ENCODE peak calls at places on chromosomes 1 and 21, in six cellular contexts. T is pancreas, V is lower leg skin, D is foreskin fibroblast, Y is tibial artery, G is uterus. O is an unnamed sample.

GRCh38 chr1:225155555-225155954 is 226.1 kb downstream of the DNAH14 start:
- DNase-seq in V (no peak), D (no peak), G (no peak), Y (no peak), T (no peak), O (no peak)

GRCh38 chr1:57357462-57357861 is 66.4 kb downstream of the DAB1 start:
- DNase-seq in G (no peak), V (no peak), Y (no peak), T (no peak), D (no peak), O (no peak)

GRCh38 chr1:82226198-82226505 is 425.4 kb downstream of the ADGRL2 start:
- DNase-seq in G (no peak), V (no peak), T (no peak), Y (no peak), D (no peak), O (no peak)

GRCh38 chr1:173917149-173917548 is at the start of gene SERPINC1:
- DNase-seq in Y (no peak), D (no peak), G (no peak), V (no peak), T (no peak), O (no peak)

GRCh38 chr1:196651079-196651478 is 764 bp upstream of the CFH start:
- DNase-seq in V (no peak), G (no peak), Y (no peak), D (no peak), T (no peak), O (no peak)

GRCh38 chr1:3768811-3769390 is 3.6 kb upstream of the SMIM1 start:
- DNase-seq in G (no peak), Y (no peak), V (no peak), T (no peak), D (no peak), O (no peak)

GRCh38 chr21:33206771-33207290 is 22.9 kb upstream of the IFNAR2 start:
- DNase-seq in G (no peak), D (no peak), Y (no peak), V (no peak), T (no peak), O (no peak)

GRCh38 chr1:28437924-28438699 is 67.7 kb upstream of the RCC1 start:
- DNase-seq in G (peak), Y (peak), T (peak), V (peak), D (peak), O (peak)

GRCh38 chr1:33185541-33185940 is 3.7 kb upstream of the TRIM62 start:
- DNase-seq in G (no peak), D (no peak), T (no peak), Y (no peak), V (no peak), O (no peak)

GRCh38 chr1:41175546-41175945 is 66.6 kb downstream of the SCMH1 start:
- DNase-seq in D (no peak), V (no peak), Y (no peak), G (no peak), T (no peak), O (no peak)

GRCh38 chr1:197981546-197981945 is 64.4 kb downstream of the LHX9 start:
- DNase-seq in D (no peak), V (no peak), G (no peak), T (no peak), Y (no peak), O (no peak)

GRCh38 chr1:205581321-205581980 is 50.4 kb downstream of the ELK4 start:
- DNase-seq in Y (peak), D (no peak), G (no peak), V (peak), T (no peak), O (no peak)

GRCh38 chr1:234609528-234610042 is 393 bp downstream of the IRF2BP2 start:
- DNase-seq in V (no peak), D (no peak), G (no peak), T (peak), Y (no peak), O (no peak)

GRCh38 chr1:62299426-62300200 is 19.6 kb downstream of the KANK4 start:
- DNase-seq in G (no peak), D (no peak), Y (no peak), T (peak), V (no peak), O (no peak)

GRCh38 chr1:12138196-12139183 is 28.3 kb upstream of the TNFRSF1B start:
- DNase-seq in V (no peak), G (no peak), T (no peak), D (peak), Y (no peak), O (peak)

GRCh38 chr1:17829579-17829978 is 74.4 kb downstream of the ACTL8 start:
- DNase-seq in D (no peak), T (no peak), G (no peak), V (peak), Y (peak), O (no peak)

GRCh38 chr1:218330043-218330623 is 15.0 kb upstream of the TGFB2 start:
- DNase-seq in T (no peak), V (no peak), Y (no peak), G (no peak), D (peak), O (no peak)

GRCh38 chr1:219772265-219773036 is 155.9 kb downstream of the SLC30A10 start:
- DNase-seq in V (no peak), T (no peak), D (no peak), Y (no peak), G (no peak), O (no peak)

GRCh38 chr21:46269466-46269865 is 15.9 kb downstream of the MCM3AP start:
- DNase-seq in G (no peak), T (no peak), V (no peak), D (no peak), Y (no peak), O (no peak)

GRCh38 chr1:45326627-45327591 is at the start of gene HPDL:
- DNase-seq in G (peak), V (peak), D (peak), Y (peak), T (peak), O (peak)

GRCh38 chr1:54291276-54292014 is 91.5 kb downstream of the MRPL37 start:
- DNase-seq in D (no peak), T (no peak), Y (peak), G (no peak), V (no peak), O (no peak)

GRCh38 chr1:24018611-24019580 is 38.8 kb upstream of the SRSF10 start:
- DNase-seq in V (peak), D (peak), G (peak), T (peak), Y (peak), O (peak)

GRCh38 chr1:43421976-43422750 is 31.6 kb downstream of the HYI start:
- DNase-seq in G (no peak), V (no peak), T (no peak), D (no peak), Y (peak), O (no peak)

GRCh38 chr1:2135425-2135824 is 59.1 kb downstream of the FAAP20 start:
- DNase-seq in D (peak), G (peak), Y (peak), T (no peak), V (peak), O (no peak)

GRCh38 chr1:37174876-37175275 is 140.6 kb upstream of the GRIK3 start:
- DNase-seq in T (no peak), Y (no peak), V (no peak), G (no peak), D (no peak), O (no peak)

GRCh38 chr1:223700388-223700918 is 11.9 kb upstream of the CAPN2 start:
- DNase-seq in G (no peak), D (no peak), Y (no peak), T (no peak), V (peak), O (no peak)

GRCh38 chr1:77407738-77408375 is 126.0 kb downstream of the AK5 start:
- DNase-seq in G (no peak), T (no peak), D (no peak), Y (no peak), V (no peak), O (peak)

GRCh38 chr1:235079443-235079967 is 49.1 kb downstream of the TOMM20 start:
- DNase-seq in T (peak), G (no peak), V (no peak), D (no peak), Y (no peak), O (no peak)

GRCh38 chr1:225469051-225469450 is 41.2 kb upstream of the LBR start:
- DNase-seq in G (peak), Y (peak), T (no peak), D (no peak), V (no peak), O (no peak)

GRCh38 chr1:11072216-11072917 is 12.5 kb upstream of the SRM start:
- DNase-seq in G (no peak), D (no peak), Y (no peak), V (peak), T (no peak), O (no peak)

GRCh38 chr1:119814288-119814687 is 3.0 kb upstream of the REG4 start:
- DNase-seq in T (no peak), D (no peak), Y (no peak), V (no peak), G (no peak), O (no peak)

GRCh38 chr1:205980182-205980830 is 22.9 kb downstream of the RAB7B start:
- DNase-seq in D (no peak), T (no peak), G (no peak), V (no peak), Y (no peak), O (no peak)

GRCh38 chr1:176770066-176770465 is 307.1 kb downstream of the PAPPA2 start:
- DNase-seq in D (no peak), V (no peak), T (no peak), G (no peak), Y (no peak), O (no peak)

GRCh38 chr1:9302745-9303524 is 10.2 kb downstream of the SPSB1 start:
- DNase-seq in D (peak), Y (no peak), V (no peak), G (no peak), T (peak), O (peak)

GRCh38 chr1:196071452-196071851 is 536.8 kb downstream of the KCNT2 start:
- DNase-seq in Y (no peak), T (no peak), D (no peak), V (no peak), G (no peak), O (no peak)

GRCh38 chr1:58785424-58786058 is 1.7 kb upstream of the JUN start:
- DNase-seq in T (peak), Y (peak), V (peak), D (no peak), G (no peak), O (no peak)
- H3K4me3 ChIP-seq in T (peak), Y (peak), V (peak), D (peak), G (peak), O (peak)

GRCh38 chr1:15948600-15949452 is 27.1 kb downstream of the ZBTB17 start:
- DNase-seq in V (peak), Y (peak), T (no peak), G (peak), D (peak), O (peak)
- H3K4me3 ChIP-seq in V (no peak), Y (peak), T (no peak), G (peak), D (peak), O (peak)

GRCh38 chr1:204254031-204254661 is 40.4 kb upstream of the GOLT1A start:
- DNase-seq in T (no peak), G (peak), V (peak), D (peak), Y (peak), O (no peak)
- H3K4me3 ChIP-seq in T (no peak), G (no peak), V (no peak), D (no peak), Y (no peak), O (no peak)

DNA sequence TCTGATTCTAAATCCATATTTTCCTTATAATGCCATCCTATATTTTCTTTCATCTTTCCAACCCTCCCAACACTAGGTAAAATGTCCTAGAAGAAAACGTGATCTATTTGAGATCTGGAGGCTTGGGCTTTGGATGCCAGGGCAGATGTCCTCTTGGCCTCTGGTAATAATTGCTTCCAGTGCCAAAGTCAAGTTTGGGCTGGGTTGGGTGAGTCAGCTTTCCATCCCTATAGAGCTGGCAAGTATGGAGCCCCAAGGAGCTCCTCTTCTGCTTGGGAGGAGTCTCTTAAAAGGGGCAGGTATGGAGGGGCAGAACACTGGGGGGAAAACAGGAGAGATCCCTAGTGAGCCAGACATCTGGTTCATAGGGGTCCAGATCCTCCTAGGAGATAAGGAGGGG is 3.7 kb downstream of the C1orf116 start:
- DNase-seq in T (no peak), Y (no peak), V (no peak), G (no peak), D (no peak), O (no peak)
- H3K4me3 ChIP-seq in T (no peak), Y (no peak), V (no peak), G (no peak), D (no peak), O (no peak)